ENCODE peak calls at places on chromosome 4, in seven cellular contexts. Z, O, V, K, P, I and L are unnamed samples.

GRCh38 chr4:4752025-4752424 is 107.4 kb upstream of the MSX1 start:
- DNase-seq in I (no peak), P (no peak), O (no peak), V (no peak), K (no peak), Z (no peak), L (no peak)

GRCh38 chr4:53889335-53890084 is 174.9 kb downstream of the CHIC2 start:
- DNase-seq in Z (no peak), P (no peak), K (peak; percentile 46), I (no peak), O (no peak), V (no peak), L (no peak)

GRCh38 chr4:33940281-33940680 is 2304.0 kb downstream of the ARAP2 start:
- DNase-seq in O (no peak), V (peak; percentile 52), I (no peak), P (no peak), Z (no peak), K (no peak), L (no peak)

GRCh38 chr4:69549651-69550050 is 53.9 kb upstream of the UGT2B4 start:
- DNase-seq in V (no peak), O (no peak), Z (no peak), I (no peak), P (no peak), K (no peak), L (no peak)

GRCh38 chr4:2908686-2909085 is 54.5 kb downstream of the NOP14 start:
- DNase-seq in Z (no peak), V (no peak), I (no peak), K (no peak), P (no peak), O (no peak), L (no peak)

GRCh38 chr4:3313556-3314228 is 20.9 kb downstream of the RGS12 start:
- DNase-seq in O (no peak), P (no peak), V (no peak), I (no peak), K (no peak), Z (no peak), L (no peak)

GRCh38 chr4:72473434-72473900 is 95.6 kb downstream of the ADAMTS3 start:
- DNase-seq in V (peak; percentile 51), O (peak; percentile 23), Z (no peak), I (no peak), K (no peak), P (no peak), L (no peak)

GRCh38 chr4:138904793-138905192 is 110.8 kb upstream of the NOCT start:
- DNase-seq in K (no peak), P (no peak), O (no peak), I (no peak), Z (no peak), V (no peak), L (no peak)

GRCh38 chr4:1593458-1593857 is 90.7 kb downstream of the FAM53A start:
- DNase-seq in O (no peak), P (no peak), I (no peak), Z (no peak), V (no peak), K (no peak), L (no peak)

GRCh38 chr4:93605163-93605562 is 223.4 kb upstream of the ATOH1 start:
- DNase-seq in V (no peak), Z (no peak), K (no peak), P (no peak), O (no peak), I (no peak), L (no peak)

GRCh38 chr4:7911044-7911578 is 28.6 kb downstream of the AFAP1 start:
- DNase-seq in Z (no peak), O (no peak), K (peak; percentile 59), I (peak; percentile 48), P (no peak), V (peak; percentile 85), L (no peak)

GRCh38 chr4:100306018-100306417 is 115.8 kb upstream of the DDIT4L start:
- DNase-seq in I (no peak), P (no peak), O (no peak), V (peak; percentile 21), K (no peak), Z (no peak), L (no peak)

GRCh38 chr4:100312615-100313355 is 122.5 kb upstream of the DDIT4L start:
- DNase-seq in I (no peak), P (no peak), V (no peak), Z (no peak), K (no peak), O (no peak), L (no peak)

GRCh38 chr4:100314057-100314456 is 123.8 kb upstream of the DDIT4L start:
- DNase-seq in Z (no peak), P (no peak), K (no peak), O (no peak), V (no peak), I (no peak), L (peak; percentile 16)

DNA sequence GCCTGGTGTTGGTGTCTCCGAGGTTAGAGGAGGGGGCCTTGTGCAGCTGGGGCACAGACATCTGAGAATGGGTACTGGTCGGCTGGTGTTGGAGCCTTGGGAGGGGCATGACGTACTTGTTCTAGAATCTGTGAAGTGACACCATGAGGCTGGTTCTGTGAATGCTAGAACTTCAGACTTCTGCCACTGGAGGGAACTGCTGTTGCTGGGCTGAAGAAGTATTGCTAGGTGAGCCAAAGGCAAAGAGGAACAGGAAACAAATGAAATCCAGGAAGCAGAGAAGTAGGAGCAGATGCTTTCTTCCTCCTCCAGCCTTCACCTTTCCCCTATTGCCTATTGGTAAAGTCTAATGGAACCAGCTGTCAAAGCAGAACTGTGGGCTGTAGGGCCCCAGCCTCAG is 120.9 kb upstream of the DDIT4L start:
- DNase-seq in Z (no peak), V (peak; percentile 35), K (peak; percentile 13), O (no peak), I (no peak), P (peak; percentile 19), L (peak; percentile 6)
- TF ChIP-seq CTCF in Z (no peak), V (peak; percentile 36), K (no peak), O (peak; percentile 22), I (no peak), P (no peak), L (no peak)

GRCh38 chr4:170872794-170873193 is 783.0 kb upstream of the AADAT start:
- DNase-seq in P (no peak), K (no peak), I (no peak), Z (no peak), O (no peak), V (no peak), L (no peak)

DNA sequence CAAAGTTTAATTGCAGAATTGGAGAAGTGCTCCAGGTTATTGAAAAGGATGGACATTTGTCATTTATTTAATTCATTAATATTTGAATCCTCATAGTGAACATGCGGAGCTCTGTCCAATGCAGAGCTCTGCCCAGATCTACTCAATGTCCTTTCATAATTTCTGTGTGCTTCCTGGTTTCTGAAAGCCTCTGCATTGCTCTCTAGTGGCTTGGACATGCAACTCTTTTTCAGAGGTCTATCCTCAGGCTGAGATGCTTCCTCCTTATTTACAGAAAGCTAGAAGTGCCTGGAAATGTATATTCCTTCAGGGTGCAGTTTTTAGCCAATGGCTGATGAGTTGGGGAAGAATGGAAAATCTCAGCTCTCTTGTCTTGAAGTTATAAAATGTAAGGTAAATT is 786.1 kb upstream of the AADAT start:
- DNase-seq in I (no peak), K (peak; percentile 8), O (no peak), P (no peak), Z (no peak), V (no peak), L (no peak)
- TF ChIP-seq CTCF in I (no peak), K (peak; percentile 27), O (peak; percentile 36), P (no peak), Z (no peak), V (no peak), L (no peak)

DNA sequence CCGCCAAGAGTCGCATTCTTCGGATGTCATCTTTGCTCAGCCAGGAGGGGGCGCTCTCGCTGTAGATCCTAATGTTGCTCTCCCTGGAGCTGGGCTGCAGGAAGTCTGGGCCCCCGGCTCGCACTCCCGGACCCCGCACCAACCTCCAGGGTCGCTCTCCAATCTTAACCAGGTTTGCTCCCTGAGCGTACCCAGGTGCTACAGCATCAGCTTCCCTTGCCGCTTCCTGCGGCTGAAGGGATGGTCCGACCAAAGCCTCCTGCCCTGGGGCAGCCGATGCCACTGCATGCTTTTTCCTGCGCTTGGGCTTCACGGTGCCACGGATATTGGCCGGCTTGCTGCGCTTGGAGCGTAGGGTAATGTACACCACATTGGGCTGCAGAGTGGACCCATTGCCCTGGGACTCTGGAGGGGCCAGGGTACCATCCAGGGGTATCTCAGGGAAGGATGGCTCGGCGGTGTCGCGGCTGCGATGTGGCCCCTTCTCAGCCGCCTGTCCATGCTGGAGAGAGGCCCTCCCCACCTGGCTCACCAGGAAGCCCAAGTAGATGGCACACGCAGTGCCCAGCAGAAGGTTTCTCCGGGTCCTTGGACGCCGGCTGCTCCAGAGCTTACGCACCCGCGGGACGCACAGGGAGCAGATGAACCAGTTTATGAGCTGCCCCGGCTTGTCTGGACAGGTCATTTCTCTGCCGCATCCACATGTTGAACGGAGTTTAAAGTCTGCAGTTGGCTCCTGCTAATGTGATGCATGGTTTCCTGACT is 2.0 kb downstream of the GASK1B start:
- DNase-seq in V (peak; percentile 60), K (peak; percentile 81), O (no peak), Z (peak; percentile 71), P (peak; percentile 84), I (peak; percentile 83), L (no peak)
- TF ChIP-seq CTCF in V (peak; percentile 38), K (peak; percentile 66), O (peak; percentile 25), Z (peak; percentile 59), P (peak; percentile 79), I (peak; percentile 86), L (peak; percentile 74)

GRCh38 chr4:102867278-102868152 is 1.3 kb upstream of the CISD2 start:
- DNase-seq in O (no peak), I (no peak), P (no peak), K (no peak), Z (no peak), V (no peak), L (no peak)

GRCh38 chr4:102868153-102868781 is 525 bp upstream of the CISD2 start:
- DNase-seq in P (peak; percentile 28), V (no peak), O (no peak), K (no peak), Z (peak; percentile 4), I (peak; percentile 19), L (peak; percentile 20)

GRCh38 chr4:102871772-102872171 is 3.0 kb downstream of the CISD2 start:
- DNase-seq in P (no peak), O (no peak), I (no peak), K (no peak), V (no peak), Z (no peak), L (no peak)

GRCh38 chr4:102868782-102869568 is at the start of gene CISD2:
- DNase-seq in I (peak; percentile 93), Z (peak; percentile 89), K (peak; percentile 97), P (peak; percentile 93), O (peak; percentile 70), V (peak; percentile 91), L (peak; percentile 94)

GRCh38 chr4:102869569-102870227 is 906 bp downstream of the CISD2 start:
- DNase-seq in I (no peak), K (no peak), P (no peak), O (no peak), V (no peak), Z (no peak), L (no peak)
- TF ChIP-seq CTCF in I (no peak), K (no peak), P (no peak), O (no peak), V (no peak), Z (no peak), L (no peak)